ENCODE peak calls at places on chromosomes 16 and 17, in seven cellular contexts. K, A, P, L, F, T and Z are unnamed samples.

GRCh38 chr16:15777533-15778203 is 79.2 kb downstream of the MYH11 start:
- DNase-seq in T (peak; percentile 31), A (peak; percentile 86), F (no peak), P (no peak), L (peak; percentile 78), K (no peak), Z (peak; percentile 21)

GRCh38 chr16:21685034-21685455 is 21.3 kb downstream of the OTOA start:
- DNase-seq in P (no peak), K (no peak), T (no peak), F (peak; percentile 36), A (no peak), L (peak; percentile 25), Z (no peak)

GRCh38 chr16:54928016-54928356 is 2.7 kb upstream of the IRX5 start:
- DNase-seq in K (no peak), T (no peak), P (no peak), A (peak; percentile 51), F (peak; percentile 77), L (peak; percentile 59), Z (peak; percentile 75)

GRCh38 chr17:39737331-39737760 is 392 bp upstream of the GRB7 start:
- DNase-seq in A (no peak), F (no peak), L (no peak), P (no peak), K (no peak), T (no peak), Z (no peak)

GRCh38 chr17:63919311-63919723 is 678 bp upstream of the GH1 start:
- DNase-seq in L (peak; percentile 83), K (peak; percentile 77), T (peak; percentile 91), A (peak; percentile 75), F (peak; percentile 75), P (peak; percentile 41), Z (peak; percentile 84)

GRCh38 chr16:2429771-2430663 is 770 bp downstream of the CCNF start:
- DNase-seq in F (peak; percentile 55), A (peak; percentile 47), P (no peak), T (no peak), L (peak; percentile 44), K (no peak), Z (peak; percentile 61)

GRCh38 chr17:68433911-68434503 is 23.3 kb downstream of the WIPI1 start:
- DNase-seq in L (no peak), P (no peak), K (no peak), F (no peak), A (no peak), T (no peak), Z (no peak)

GRCh38 chr16:69105501-69106361 is at the start of gene HAS3:
- DNase-seq in K (no peak), L (peak; percentile 66), P (no peak), A (peak; percentile 80), F (peak; percentile 79), T (peak; percentile 85), Z (peak; percentile 81)

GRCh38 chr17:7767425-7768021 is 50.0 kb downstream of the DNAH2 start:
- DNase-seq in A (peak; percentile 66), L (no peak), T (no peak), K (no peak), P (no peak), F (peak; percentile 34), Z (no peak)

GRCh38 chr16:29857133-29857760 is 5.8 kb downstream of the CDIPT start:
- DNase-seq in T (peak; percentile 72), K (no peak), P (no peak), L (no peak), A (peak; percentile 56), F (no peak), Z (peak; percentile 90)

GRCh38 chr17:66447159-66447558 is 144.7 kb downstream of the PRKCA start:
- DNase-seq in T (no peak), F (no peak), L (no peak), A (no peak), P (no peak), K (no peak), Z (no peak)

GRCh38 chr16:57997528-57998265 is 2.8 kb downstream of the ZNF319 start:
- DNase-seq in P (no peak), L (no peak), K (no peak), F (no peak), A (no peak), T (no peak), Z (no peak)

GRCh38 chr17:57442914-57443571 is 186.7 kb downstream of the MSI2 start:
- DNase-seq in T (no peak), L (peak; percentile 28), P (no peak), K (peak; percentile 57), F (no peak), A (no peak), Z (no peak)

GRCh38 chr16:14449790-14450463 is 180.1 kb downstream of the PARN start:
- DNase-seq in A (peak; percentile 66), F (no peak), T (no peak), P (no peak), L (no peak), K (no peak), Z (no peak)

GRCh38 chr16:73071131-73071940 is 23.4 kb upstream of the ZFHX3 start:
- DNase-seq in L (no peak), T (peak; percentile 38), K (no peak), A (peak; percentile 71), P (no peak), F (peak; percentile 83), Z (peak; percentile 65)

GRCh38 chr16:56362057-56362655 is 63.2 kb downstream of the AMFR start:
- DNase-seq in T (no peak), K (no peak), P (peak; percentile 10), L (no peak), A (no peak), F (no peak), Z (no peak)

GRCh38 chr17:72104863-72105234 is 16.0 kb upstream of the SOX9 start:
- DNase-seq in T (no peak), P (no peak), K (no peak), L (no peak), F (no peak), A (no peak), Z (no peak)

GRCh38 chr16:55501549-55502322 is 7.1 kb upstream of the LPCAT2 start:
- DNase-seq in T (no peak), A (no peak), L (peak; percentile 21), F (no peak), P (peak; percentile 18), K (no peak), Z (no peak)

GRCh38 chr16:49492896-49493620 is 119.5 kb downstream of the C16orf78 start:
- DNase-seq in A (no peak), T (no peak), K (no peak), L (no peak), P (peak; percentile 15), F (no peak), Z (no peak)

GRCh38 chr16:84406006-84406963 is 37.9 kb downstream of the ATP2C2 start:
- DNase-seq in K (no peak), T (no peak), A (no peak), L (no peak), P (no peak), F (no peak), Z (no peak)

GRCh38 chr17:77185137-77185536 is 44.4 kb downstream of the SEC14L1 start:
- DNase-seq in A (no peak), F (no peak), T (no peak), L (no peak), P (no peak), K (no peak), Z (no peak)

GRCh38 chr16:66003196-66003595 is 363.3 kb upstream of the CDH5 start:
- DNase-seq in F (no peak), P (no peak), T (peak; percentile 19), K (no peak), L (no peak), A (no peak), Z (peak; percentile 37)

GRCh38 chr17:75681289-75681688 is 14.2 kb downstream of the SAP30BP start:
- DNase-seq in T (peak; percentile 38), L (no peak), P (no peak), A (peak; percentile 47), K (no peak), F (no peak), Z (peak; percentile 84)

GRCh38 chr17:1446201-1446600 is 9.8 kb downstream of the CRK start:
- DNase-seq in L (no peak), K (no peak), A (no peak), F (no peak), P (no peak), T (no peak), Z (no peak)

GRCh38 chr17:70208080-70208794 is 38.9 kb downstream of the KCNJ2 start:
- DNase-seq in T (no peak), K (no peak), P (no peak), F (no peak), L (no peak), A (no peak), Z (no peak)

GRCh38 chr17:78967782-78968362 is 11.9 kb downstream of the LGALS3BP start:
- DNase-seq in K (no peak), F (no peak), A (no peak), L (no peak), T (no peak), P (no peak), Z (no peak)

GRCh38 chr16:22206847-22207714 is 1.0 kb downstream of the EEF2K start:
- DNase-seq in L (peak; percentile 89), P (peak; percentile 76), F (peak; percentile 78), T (peak; percentile 78), K (peak; percentile 73), A (peak; percentile 42), Z (peak; percentile 80)

GRCh38 chr17:36849871-36850348 is 87.4 kb upstream of the LHX1 start:
- DNase-seq in F (no peak), K (no peak), P (no peak), A (peak; percentile 78), L (peak; percentile 90), T (peak; percentile 41), Z (peak; percentile 65)

GRCh38 chr16:27190316-27190871 is 12.9 kb upstream of the KDM8 start:
- DNase-seq in L (no peak), T (no peak), F (no peak), P (no peak), K (no peak), A (no peak), Z (no peak)

GRCh38 chr16:30446203-30446595 is 525 bp upstream of the SEPHS2 start:
- DNase-seq in P (no peak), K (no peak), T (no peak), L (no peak), A (no peak), F (no peak), Z (no peak)

GRCh38 chr17:39555368-39555767 is 52.4 kb downstream of the NEUROD2 start:
- DNase-seq in A (no peak), P (no peak), F (no peak), K (no peak), L (no peak), T (no peak), Z (no peak)

GRCh38 chr16:89297156-89297869 is 79.8 kb downstream of the ZNF778 start:
- DNase-seq in K (no peak), T (no peak), L (no peak), P (no peak), A (no peak), F (peak; percentile 56), Z (no peak)

GRCh38 chr16:6206080-6206479 is 1108.5 kb upstream of the EEF2KMT start:
- DNase-seq in K (no peak), T (no peak), F (no peak), L (no peak), P (no peak), A (no peak), Z (no peak)

GRCh38 chr16:84932691-84933090 is 78.6 kb downstream of the ZDHHC7 start:
- DNase-seq in K (no peak), P (no peak), A (no peak), T (no peak), F (peak; percentile 46), L (no peak), Z (no peak)

GRCh38 chr16:1871974-1872635 is at the start of gene MEIOB:
- DNase-seq in T (peak; percentile 71), P (no peak), F (peak; percentile 55), K (no peak), L (no peak), A (peak; percentile 19), Z (no peak)

GRCh38 chr17:39139137-39139516 is 12.3 kb downstream of the PLXDC1 start:
- DNase-seq in K (no peak), L (no peak), F (no peak), T (peak; percentile 91), P (no peak), A (peak; percentile 64), Z (peak; percentile 84)

GRCh38 chr17:57377094-57377493 is 120.8 kb downstream of the MSI2 start:
- DNase-seq in T (no peak), L (no peak), A (no peak), P (no peak), F (no peak), K (no peak), Z (no peak)

GRCh38 chr16:11312718-11313492 is 31.8 kb upstream of the PRM1 start:
- DNase-seq in P (no peak), L (no peak), K (peak; percentile 59), A (peak; percentile 75), F (peak; percentile 16), T (peak; percentile 35), Z (peak; percentile 68)